ENCODE peak calls at places on chromosomes 7 and 10, in seven cellular contexts. O is lower lobe of right lung, B is mesendoderm, G is HCT116, R is endodermal cell, W is BE2C, C is testis. I is an unnamed sample.

GRCh38 chr10:72274213-72274729 is 547 bp downstream of the DDIT4 start:
- DNase-seq in O (peak; percentile 52), B (no peak), R (no peak), W (no peak), C (no peak), G (no peak), I (peak; percentile 65)

GRCh38 chr7:101598422-101598957 is 30.6 kb downstream of the MYL10 start:
- DNase-seq in R (no peak), W (no peak), B (no peak), O (peak; percentile 89), G (peak; percentile 87), C (no peak), I (no peak)

GRCh38 chr10:103792547-103792946 is 62.8 kb downstream of the SH3PXD2A start:
- DNase-seq in O (peak; percentile 34), R (no peak), G (no peak), W (no peak), B (no peak), C (no peak), I (no peak)

GRCh38 chr10:71536332-71536731 is 139.6 kb downstream of the CDH23 start:
- DNase-seq in B (no peak), R (no peak), W (no peak), C (no peak), G (no peak), O (no peak), I (no peak)

GRCh38 chr7:106893591-106893990 is 28.5 kb downstream of the PIK3CG start:
- DNase-seq in C (no peak), B (no peak), O (no peak), R (no peak), W (no peak), G (no peak), I (no peak)

GRCh38 chr7:139505563-139505962 is 17.9 kb upstream of the CLEC2L start:
- DNase-seq in O (no peak), R (peak; percentile 92), G (peak; percentile 15), C (peak; percentile 35), B (peak; percentile 78), W (peak; percentile 22), I (no peak)

GRCh38 chr10:12707461-12708185 is 293.9 kb downstream of the CCDC3 start:
- DNase-seq in C (peak; percentile 52), O (no peak), G (peak; percentile 71), B (peak; percentile 87), R (peak; percentile 81), W (peak; percentile 59), I (peak; percentile 61)

GRCh38 chr7:158495780-158496179 is 91.8 kb downstream of the PTPRN2 start:
- DNase-seq in B (peak; percentile 71), C (no peak), O (no peak), G (peak; percentile 8), W (peak; percentile 85), R (peak; percentile 87), I (no peak)

GRCh38 chr7:268991-269390 is 21.0 kb upstream of the FOXL3 start:
- DNase-seq in G (no peak), O (no peak), B (no peak), C (no peak), R (no peak), W (no peak), I (no peak)

GRCh38 chr10:28284126-28284525 is 18.7 kb downstream of the MPP7 start:
- DNase-seq in W (no peak), B (peak; percentile 58), R (no peak), G (no peak), O (no peak), C (no peak), I (no peak)

GRCh38 chr7:139570119-139570518 is 46.6 kb downstream of the CLEC2L start:
- DNase-seq in O (no peak), R (peak; percentile 64), C (peak; percentile 49), W (no peak), G (no peak), B (peak; percentile 40), I (no peak)

GRCh38 chr10:75231672-75232581 is 3.8 kb downstream of the COMTD1 start:
- DNase-seq in R (peak; percentile 43), O (no peak), W (no peak), B (no peak), C (no peak), G (no peak), I (no peak)

GRCh38 chr7:153886506-153887391 is 165.4 kb upstream of the DPP6 start:
- DNase-seq in C (peak; percentile 86), O (no peak), R (peak; percentile 87), W (peak; percentile 45), B (peak; percentile 63), G (no peak), I (no peak)

GRCh38 chr10:69337312-69338132 is 59.2 kb downstream of the HK1 start:
- DNase-seq in G (no peak), B (peak; percentile 69), W (no peak), R (peak; percentile 60), C (no peak), O (peak; percentile 59), I (no peak)

GRCh38 chr10:88946200-88946599 is 6.4 kb downstream of the ACTA2 start:
- DNase-seq in C (no peak), O (no peak), W (no peak), R (no peak), B (no peak), G (no peak), I (no peak)

GRCh38 chr7:101185258-101185839 is 5.3 kb upstream of the NAT16 start:
- DNase-seq in W (no peak), G (no peak), R (no peak), B (no peak), C (no peak), O (no peak), I (no peak)

GRCh38 chr7:49453486-49453885 is 320.0 kb upstream of the VWC2 start:
- DNase-seq in C (no peak), O (no peak), R (no peak), G (no peak), B (no peak), W (no peak), I (no peak)

GRCh38 chr10:96263173-96263572 is 8.2 kb downstream of the BLNK start:
- DNase-seq in C (no peak), R (no peak), B (no peak), G (no peak), W (no peak), O (no peak), I (no peak)

GRCh38 chr10:96261930-96262329 is 9.4 kb downstream of the BLNK start:
- DNase-seq in B (no peak), R (no peak), W (no peak), G (peak; percentile 26), C (no peak), O (no peak), I (no peak)

GRCh38 chr10:96259884-96260511 is 11.4 kb downstream of the BLNK start:
- DNase-seq in C (no peak), B (no peak), R (no peak), W (no peak), O (no peak), G (no peak), I (no peak)

GRCh38 chr10:96259150-96259549 is 12.2 kb downstream of the BLNK start:
- DNase-seq in B (no peak), C (no peak), O (no peak), R (no peak), W (no peak), G (no peak), I (no peak)

DNA sequence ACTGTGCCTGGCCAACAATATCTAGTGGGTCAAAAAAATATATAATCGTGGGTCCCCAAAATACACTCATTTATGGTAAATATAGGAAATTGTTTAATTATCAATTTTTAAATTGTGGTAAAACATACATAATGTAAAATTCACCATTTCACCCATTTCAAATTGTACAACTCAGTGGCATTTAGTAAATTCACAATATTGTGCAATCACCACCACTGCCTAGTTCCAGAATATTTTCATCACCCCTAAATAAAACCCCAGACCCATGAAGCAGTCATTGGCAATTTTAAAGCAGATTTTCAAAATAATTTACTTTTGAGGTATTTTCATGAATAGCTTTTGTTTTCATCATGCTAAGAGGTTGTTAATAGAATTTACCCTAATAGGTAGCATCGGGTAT is 10.2 kb downstream of the BLNK start:
- DNase-seq in R (no peak), O (no peak), W (no peak), C (no peak), B (no peak), G (no peak), I (no peak)
- H3K4me1 ChIP-seq in R (peaks cover 4% of the 10 kb centered on the region), O (peaks cover 28% of the 10 kb centered on the region), W (no peaks in the 10 kb centered on the region), C (no peaks in the 10 kb centered on the region), B (no peaks in the 10 kb centered on the region), G (peaks cover 10% of the 10 kb centered on the region), I (no peaks in the 10 kb centered on the region)

DNA sequence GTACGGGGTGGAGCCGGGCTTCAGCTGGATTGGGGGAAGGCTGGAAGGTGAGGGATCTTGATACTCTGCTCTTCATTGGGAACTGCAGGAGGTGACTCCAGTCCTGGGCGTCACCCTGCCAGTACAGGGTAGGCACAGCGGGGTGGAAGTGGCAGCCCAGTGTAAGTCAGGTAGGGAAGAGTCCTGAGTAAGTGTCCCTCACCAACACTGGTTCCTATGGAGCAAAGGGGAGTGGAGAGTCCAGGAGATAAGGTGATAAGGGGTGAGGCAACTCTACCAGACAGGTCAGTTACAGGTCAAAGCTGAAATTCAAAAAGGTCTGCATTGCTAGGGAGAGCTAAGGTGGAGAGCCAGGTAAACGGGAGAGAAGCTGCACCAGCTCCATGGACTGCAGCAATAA is 145.6 kb upstream of the NFE2L3 start:
- DNase-seq in W (no peak), B (no peak), R (no peak), O (no peak), G (no peak), C (no peak), I (no peak)
- H3K4me1 ChIP-seq in W (no peaks in the 10 kb centered on the region), B (no peaks in the 10 kb centered on the region), R (peaks cover 13% of the 10 kb centered on the region), O (no peaks in the 10 kb centered on the region), G (no peaks in the 10 kb centered on the region), C (no peaks in the 10 kb centered on the region), I (no peaks in the 10 kb centered on the region)

DNA sequence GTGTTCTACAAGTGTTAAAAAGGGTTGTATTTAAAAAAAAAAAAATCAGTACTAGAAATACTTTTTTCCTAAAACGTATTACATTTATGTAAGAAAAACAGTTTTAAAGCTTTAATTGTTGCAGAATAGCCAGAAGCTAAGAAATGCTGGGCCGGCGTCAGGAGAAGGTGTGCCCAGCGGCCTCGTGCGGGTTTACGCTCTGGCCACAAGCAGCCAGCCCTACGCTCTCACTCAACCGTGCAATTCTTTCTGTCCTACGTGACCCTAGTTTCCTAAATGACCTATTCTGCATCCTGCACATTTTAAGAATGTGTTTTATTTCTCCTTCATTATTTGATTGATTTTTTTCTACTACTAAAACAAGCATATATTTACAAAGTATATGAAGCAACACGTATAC is 279.7 kb upstream of the KLF14 start:
- DNase-seq in C (no peak), W (no peak), G (no peak), R (peak; percentile 30), B (no peak), O (no peak), I (no peak)
- H3K4me1 ChIP-seq in C (peaks cover 45% of the 10 kb centered on the region), W (peaks cover 5% of the 10 kb centered on the region), G (peaks cover 99% of the 10 kb centered on the region), R (no peaks in the 10 kb centered on the region), B (peaks cover 2% of the 10 kb centered on the region), O (peaks cover 79% of the 10 kb centered on the region), I (peaks cover 37% of the 10 kb centered on the region)

GRCh38 chr10:79184141-79184625 is 115.4 kb downstream of the ZMIZ1 start:
- DNase-seq in W (peak; percentile 59), G (peak; percentile 48), C (no peak), O (peak; percentile 72), R (peak; percentile 80), B (peak; percentile 85), I (no peak)

GRCh38 chr10:79182122-79182521 is 113.4 kb downstream of the ZMIZ1 start:
- DNase-seq in C (no peak), O (no peak), B (no peak), R (no peak), G (no peak), W (no peak), I (no peak)

GRCh38 chr10:79181680-79182079 is 112.9 kb downstream of the ZMIZ1 start:
- DNase-seq in O (no peak), B (no peak), W (peak; percentile 4), G (no peak), C (no peak), R (no peak), I (no peak)

GRCh38 chr10:79183468-79183865 is 114.7 kb downstream of the ZMIZ1 start:
- DNase-seq in B (no peak), C (no peak), W (no peak), R (no peak), G (no peak), O (no peak), I (no peak)

GRCh38 chr10:79182763-79183467 is 114.1 kb downstream of the ZMIZ1 start:
- DNase-seq in O (no peak), W (peak; percentile 29), B (no peak), R (no peak), C (no peak), G (no peak), I (no peak)
- H3K4me1 ChIP-seq in O (peaks cover 100% of the 10 kb centered on the region), W (peaks cover 83% of the 10 kb centered on the region), B (peaks cover 9% of the 10 kb centered on the region), R (peaks cover 20% of the 10 kb centered on the region), C (peaks cover 78% of the 10 kb centered on the region), G (peaks cover 93% of the 10 kb centered on the region), I (peaks cover 72% of the 10 kb centered on the region)